ENCODE peak calls at places on chromosomes 16 and 17, in nine cellular contexts. One of them, this sample, is unnamed.
A peak's percentile ranks its signal among the peaks of the same experiment; 100 is the strongest.

GRCh38 chr16:84463221-84463620 is 41.2 kb downstream of the MEAK7 start:
- DNase-seq in CD4-positive, alpha-beta T cell: no peak
- DNase-seq in HTR-8/SVneo: no peak
- DNase-seq in stimulated activated naive CD4-positive, alpha-beta T cell: no peak
- DNase-seq in retina: no peak
- DNase-seq in PC-3: no peak
- DNase-seq in activated CD4-positive, CD25-positive, alpha-beta regulatory T cell treated with anti-CD3 and anti-CD28 coated beads, Interleukin-2, amount 50 U/mL, for 16 hours: no peak
- DNase-seq in NB4: no peak
- DNase-seq in epithelial cell of esophagus: no peak
- DNase-seq in this sample: no peak

GRCh38 chr17:75723201-75723930 is 2.1 kb downstream of the ITGB4 start:
- DNase-seq in stimulated activated naive CD4-positive, alpha-beta T cell: no peak
- DNase-seq in CD4-positive, alpha-beta T cell: no peak
- DNase-seq in HTR-8/SVneo: no peak
- DNase-seq in PC-3: peak; percentile 87
- DNase-seq in NB4: no peak
- DNase-seq in retina: no peak
- DNase-seq in activated CD4-positive, CD25-positive, alpha-beta regulatory T cell treated with anti-CD3 and anti-CD28 coated beads, Interleukin-2, amount 50 U/mL, for 16 hours: no peak
- DNase-seq in epithelial cell of esophagus: peak; percentile 81
- DNase-seq in this sample: no peak

GRCh38 chr17:35094902-35095301 is 24.8 kb downstream of the RAD51D start:
- DNase-seq in stimulated activated naive CD4-positive, alpha-beta T cell: no peak
- DNase-seq in epithelial cell of esophagus: peak; percentile 94
- DNase-seq in NB4: peak; percentile 67
- DNase-seq in PC-3: peak; percentile 83
- DNase-seq in HTR-8/SVneo: peak; percentile 54
- DNase-seq in CD4-positive, alpha-beta T cell: no peak
- DNase-seq in retina: no peak
- DNase-seq in activated CD4-positive, CD25-positive, alpha-beta regulatory T cell treated with anti-CD3 and anti-CD28 coated beads, Interleukin-2, amount 50 U/mL, for 16 hours: no peak
- DNase-seq in this sample: no peak

GRCh38 chr16:21574372-21574771 is 25.0 kb upstream of the METTL9 start:
- DNase-seq in retina: no peak
- DNase-seq in stimulated activated naive CD4-positive, alpha-beta T cell: no peak
- DNase-seq in NB4: no peak
- DNase-seq in activated CD4-positive, CD25-positive, alpha-beta regulatory T cell treated with anti-CD3 and anti-CD28 coated beads, Interleukin-2, amount 50 U/mL, for 16 hours: no peak
- DNase-seq in CD4-positive, alpha-beta T cell: no peak
- DNase-seq in epithelial cell of esophagus: no peak
- DNase-seq in PC-3: no peak
- DNase-seq in HTR-8/SVneo: no peak
- DNase-seq in this sample: no peak

GRCh38 chr16:55021595-55022475 is 91.2 kb downstream of the IRX5 start:
- DNase-seq in retina: no peak
- DNase-seq in PC-3: peak; percentile 13
- DNase-seq in epithelial cell of esophagus: peak; percentile 47
- DNase-seq in stimulated activated naive CD4-positive, alpha-beta T cell: no peak
- DNase-seq in CD4-positive, alpha-beta T cell: no peak
- DNase-seq in NB4: peak; percentile 65
- DNase-seq in activated CD4-positive, CD25-positive, alpha-beta regulatory T cell treated with anti-CD3 and anti-CD28 coated beads, Interleukin-2, amount 50 U/mL, for 16 hours: no peak
- DNase-seq in HTR-8/SVneo: no peak
- DNase-seq in this sample: no peak

GRCh38 chr17:16886655-16887322 is 85.1 kb downstream of the TNFRSF13B start:
- DNase-seq in CD4-positive, alpha-beta T cell: no peak
- DNase-seq in stimulated activated naive CD4-positive, alpha-beta T cell: no peak
- DNase-seq in PC-3: no peak
- DNase-seq in activated CD4-positive, CD25-positive, alpha-beta regulatory T cell treated with anti-CD3 and anti-CD28 coated beads, Interleukin-2, amount 50 U/mL, for 16 hours: no peak
- DNase-seq in HTR-8/SVneo: no peak
- DNase-seq in epithelial cell of esophagus: no peak
- DNase-seq in NB4: no peak
- DNase-seq in retina: no peak
- DNase-seq in this sample: no peak

GRCh38 chr16:11135167-11135973 is 120.6 kb downstream of the SOCS1 start:
- DNase-seq in PC-3: peak; percentile 49
- DNase-seq in activated CD4-positive, CD25-positive, alpha-beta regulatory T cell treated with anti-CD3 and anti-CD28 coated beads, Interleukin-2, amount 50 U/mL, for 16 hours: no peak
- DNase-seq in retina: no peak
- DNase-seq in CD4-positive, alpha-beta T cell: no peak
- DNase-seq in stimulated activated naive CD4-positive, alpha-beta T cell: no peak
- DNase-seq in epithelial cell of esophagus: peak; percentile 81
- DNase-seq in HTR-8/SVneo: no peak
- DNase-seq in NB4: peak; percentile 69
- DNase-seq in this sample: no peak

GRCh38 chr17:7478276-7479138 is 924 bp downstream of the ZBTB4 start:
- DNase-seq in epithelial cell of esophagus: peak; percentile 27
- DNase-seq in CD4-positive, alpha-beta T cell: peak; percentile 70
- DNase-seq in activated CD4-positive, CD25-positive, alpha-beta regulatory T cell treated with anti-CD3 and anti-CD28 coated beads, Interleukin-2, amount 50 U/mL, for 16 hours: peak; percentile 35
- DNase-seq in stimulated activated naive CD4-positive, alpha-beta T cell: peak; percentile 78
- DNase-seq in retina: peak; percentile 78
- DNase-seq in PC-3: peak; percentile 13
- DNase-seq in NB4: peak; percentile 21
- DNase-seq in HTR-8/SVneo: peak; percentile 67
- DNase-seq in this sample: peak; percentile 89

GRCh38 chr16:48434653-48435318 is 49.6 kb upstream of the SIAH1 start:
- DNase-seq in NB4: peak; percentile 54
- DNase-seq in stimulated activated naive CD4-positive, alpha-beta T cell: no peak
- DNase-seq in HTR-8/SVneo: no peak
- DNase-seq in PC-3: no peak
- DNase-seq in CD4-positive, alpha-beta T cell: no peak
- DNase-seq in activated CD4-positive, CD25-positive, alpha-beta regulatory T cell treated with anti-CD3 and anti-CD28 coated beads, Interleukin-2, amount 50 U/mL, for 16 hours: no peak
- DNase-seq in retina: no peak
- DNase-seq in epithelial cell of esophagus: no peak
- DNase-seq in this sample: no peak

GRCh38 chr16:19294156-19294649 is 8.7 kb downstream of the CLEC19A start:
- DNase-seq in PC-3: no peak
- DNase-seq in epithelial cell of esophagus: no peak
- DNase-seq in CD4-positive, alpha-beta T cell: no peak
- DNase-seq in stimulated activated naive CD4-positive, alpha-beta T cell: no peak
- DNase-seq in activated CD4-positive, CD25-positive, alpha-beta regulatory T cell treated with anti-CD3 and anti-CD28 coated beads, Interleukin-2, amount 50 U/mL, for 16 hours: no peak
- DNase-seq in NB4: peak; percentile 42
- DNase-seq in HTR-8/SVneo: no peak
- DNase-seq in retina: no peak
- DNase-seq in this sample: no peak

GRCh38 chr17:72116692-72117469 is 3.9 kb upstream of the SOX9 start:
- DNase-seq in PC-3: no peak
- DNase-seq in activated CD4-positive, CD25-positive, alpha-beta regulatory T cell treated with anti-CD3 and anti-CD28 coated beads, Interleukin-2, amount 50 U/mL, for 16 hours: no peak
- DNase-seq in HTR-8/SVneo: no peak
- DNase-seq in NB4: no peak
- DNase-seq in stimulated activated naive CD4-positive, alpha-beta T cell: no peak
- DNase-seq in retina: peak; percentile 73
- DNase-seq in epithelial cell of esophagus: peak; percentile 51
- DNase-seq in CD4-positive, alpha-beta T cell: no peak
- DNase-seq in this sample: no peak

GRCh38 chr17:48679385-48680096 is 42.8 kb downstream of the PRAC1 start:
- DNase-seq in HTR-8/SVneo: no peak
- DNase-seq in stimulated activated naive CD4-positive, alpha-beta T cell: no peak
- DNase-seq in NB4: no peak
- DNase-seq in retina: no peak
- DNase-seq in CD4-positive, alpha-beta T cell: no peak
- DNase-seq in activated CD4-positive, CD25-positive, alpha-beta regulatory T cell treated with anti-CD3 and anti-CD28 coated beads, Interleukin-2, amount 50 U/mL, for 16 hours: no peak
- DNase-seq in PC-3: peak; percentile 35
- DNase-seq in epithelial cell of esophagus: no peak
- DNase-seq in this sample: no peak

GRCh38 chr16:75072239-75072947 is 44.2 kb downstream of the LDHD start:
- DNase-seq in retina: no peak
- DNase-seq in PC-3: no peak
- DNase-seq in epithelial cell of esophagus: no peak
- DNase-seq in CD4-positive, alpha-beta T cell: no peak
- DNase-seq in HTR-8/SVneo: no peak
- DNase-seq in activated CD4-positive, CD25-positive, alpha-beta regulatory T cell treated with anti-CD3 and anti-CD28 coated beads, Interleukin-2, amount 50 U/mL, for 16 hours: no peak
- DNase-seq in stimulated activated naive CD4-positive, alpha-beta T cell: no peak
- DNase-seq in NB4: peak; percentile 46
- DNase-seq in this sample: no peak

GRCh38 chr17:17408236-17408794 is 68.5 kb upstream of the MED9 start:
- DNase-seq in stimulated activated naive CD4-positive, alpha-beta T cell: no peak
- DNase-seq in CD4-positive, alpha-beta T cell: no peak
- DNase-seq in HTR-8/SVneo: no peak
- DNase-seq in epithelial cell of esophagus: peak; percentile 67
- DNase-seq in PC-3: peak; percentile 41
- DNase-seq in retina: no peak
- DNase-seq in activated CD4-positive, CD25-positive, alpha-beta regulatory T cell treated with anti-CD3 and anti-CD28 coated beads, Interleukin-2, amount 50 U/mL, for 16 hours: no peak
- DNase-seq in NB4: peak; percentile 88
- DNase-seq in this sample: no peak

GRCh38 chr17:20156196-20157077 is 147.3 kb downstream of the SPECC1 start:
- DNase-seq in NB4: peak; percentile 39
- DNase-seq in retina: peak; percentile 83
- DNase-seq in activated CD4-positive, CD25-positive, alpha-beta regulatory T cell treated with anti-CD3 and anti-CD28 coated beads, Interleukin-2, amount 50 U/mL, for 16 hours: no peak
- DNase-seq in CD4-positive, alpha-beta T cell: no peak
- DNase-seq in stimulated activated naive CD4-positive, alpha-beta T cell: no peak
- DNase-seq in epithelial cell of esophagus: peak; percentile 90
- DNase-seq in HTR-8/SVneo: peak; percentile 43
- DNase-seq in PC-3: peak; percentile 84
- DNase-seq in this sample: peak; percentile 11

GRCh38 chr16:87946596-87947350 is 4.5 kb upstream of the BANP start:
- DNase-seq in CD4-positive, alpha-beta T cell: no peak
- DNase-seq in stimulated activated naive CD4-positive, alpha-beta T cell: no peak
- DNase-seq in retina: no peak
- DNase-seq in PC-3: no peak
- DNase-seq in activated CD4-positive, CD25-positive, alpha-beta regulatory T cell treated with anti-CD3 and anti-CD28 coated beads, Interleukin-2, amount 50 U/mL, for 16 hours: no peak
- DNase-seq in HTR-8/SVneo: no peak
- DNase-seq in epithelial cell of esophagus: no peak
- DNase-seq in NB4: no peak
- DNase-seq in this sample: no peak

GRCh38 chr16:81067166-81067565 is 9.9 kb downstream of the C16orf46 start:
- DNase-seq in CD4-positive, alpha-beta T cell: no peak
- DNase-seq in NB4: no peak
- DNase-seq in HTR-8/SVneo: no peak
- DNase-seq in epithelial cell of esophagus: no peak
- DNase-seq in PC-3: no peak
- DNase-seq in activated CD4-positive, CD25-positive, alpha-beta regulatory T cell treated with anti-CD3 and anti-CD28 coated beads, Interleukin-2, amount 50 U/mL, for 16 hours: no peak
- DNase-seq in stimulated activated naive CD4-positive, alpha-beta T cell: no peak
- DNase-seq in retina: no peak
- DNase-seq in this sample: peak; percentile 5

GRCh38 chr16:71347146-71347545 is 11.4 kb upstream of the CALB2 start:
- DNase-seq in stimulated activated naive CD4-positive, alpha-beta T cell: no peak
- DNase-seq in CD4-positive, alpha-beta T cell: no peak
- DNase-seq in epithelial cell of esophagus: no peak
- DNase-seq in NB4: no peak
- DNase-seq in retina: no peak
- DNase-seq in HTR-8/SVneo: no peak
- DNase-seq in PC-3: no peak
- DNase-seq in activated CD4-positive, CD25-positive, alpha-beta regulatory T cell treated with anti-CD3 and anti-CD28 coated beads, Interleukin-2, amount 50 U/mL, for 16 hours: no peak
- DNase-seq in this sample: no peak

GRCh38 chr17:66450008-66450856 is 147.8 kb downstream of the PRKCA start:
- DNase-seq in activated CD4-positive, CD25-positive, alpha-beta regulatory T cell treated with anti-CD3 and anti-CD28 coated beads, Interleukin-2, amount 50 U/mL, for 16 hours: no peak
- DNase-seq in retina: no peak
- DNase-seq in PC-3: no peak
- DNase-seq in CD4-positive, alpha-beta T cell: no peak
- DNase-seq in epithelial cell of esophagus: no peak
- DNase-seq in NB4: no peak
- DNase-seq in HTR-8/SVneo: no peak
- DNase-seq in stimulated activated naive CD4-positive, alpha-beta T cell: no peak
- DNase-seq in this sample: no peak

This sample was measured in naive thymus-derived CD8-positive, alpha-beta T cell.